ENCODE peak calls at places on chromosomes 6 and 20, in seven cellular contexts. L is left ventricle myocardium inferior, Y is DND-41, N is foreskin fibroblast, C is upper lobe of right lung, F is heart right ventricle, J is pancreas. I is an unnamed sample.
A peak's percentile ranks its signal among the peaks of the same experiment; 100 is the strongest.

GRCh38 chr6:33206864-33207568 is 1.3 kb upstream of the RING1 start:
- DNase-seq in C (no peak), N (peak; percentile 65), F (no peak), L (no peak), J (peak; percentile 77), Y (no peak), I (peak; percentile 34)

GRCh38 chr6:113047932-113048331 is 700.8 kb downstream of the RFPL4B start:
- DNase-seq in F (no peak), J (no peak), Y (no peak), N (peak; percentile 71), L (no peak), C (no peak), I (no peak)

GRCh38 chr6:169328112-169328801 is 74.6 kb upstream of the THBS2 start:
- DNase-seq in F (no peak), N (peak; percentile 67), J (no peak), L (no peak), Y (no peak), C (no peak), I (peak; percentile 72)

GRCh38 chr6:169087436-169088046 is 166.1 kb downstream of the THBS2 start:
- DNase-seq in J (no peak), L (no peak), N (no peak), C (no peak), F (no peak), Y (no peak), I (no peak)

GRCh38 chr6:133132583-133132982 is 108.6 kb upstream of the EYA4 start:
- DNase-seq in N (no peak), F (no peak), C (no peak), L (no peak), Y (no peak), J (no peak), I (no peak)

GRCh38 chr6:152173321-152173720 is 365.8 kb downstream of the ESR1 start:
- DNase-seq in C (no peak), J (no peak), L (no peak), Y (no peak), F (no peak), N (peak; percentile 53), I (no peak)

GRCh38 chr6:169250660-169251059 is 3.0 kb downstream of the THBS2 start:
- DNase-seq in J (no peak), Y (no peak), C (no peak), L (no peak), F (no peak), N (peak; percentile 92), I (peak; percentile 89)

GRCh38 chr6:107458687-107459282 is 579 bp downstream of the PDSS2 start:
- DNase-seq in J (peak; percentile 71), C (peak; percentile 64), N (peak; percentile 3), L (peak; percentile 22), Y (peak; percentile 52), F (no peak), I (peak; percentile 22)

GRCh38 chr6:25014806-25015560 is 79.2 kb upstream of the RIPOR2 start:
- DNase-seq in F (no peak), C (no peak), Y (no peak), J (no peak), L (no peak), N (no peak), I (peak; percentile 83)

GRCh38 chr6:29964553-29964903 is 22.2 kb downstream of the HLA-A start:
- DNase-seq in F (no peak), C (no peak), J (no peak), L (no peak), N (no peak), Y (no peak), I (no peak)

GRCh38 chr6:28580484-28580883 is 54.8 kb downstream of the GPX5 start:
- DNase-seq in C (no peak), N (no peak), F (no peak), J (no peak), Y (no peak), L (no peak), I (no peak)

GRCh38 chr6:106882601-106883518 is 91.7 kb downstream of the CD24 start:
- DNase-seq in F (no peak), J (no peak), Y (no peak), N (no peak), C (no peak), L (no peak), I (no peak)

GRCh38 chr6:153140299-153140698 is 9.2 kb upstream of the RGS17 start:
- DNase-seq in N (no peak), F (no peak), L (no peak), J (no peak), Y (no peak), C (no peak), I (no peak)

GRCh38 chr6:167731731-167732422 is 94.8 kb upstream of the AFDN start:
- DNase-seq in J (no peak), C (no peak), L (no peak), F (no peak), Y (no peak), N (no peak), I (no peak)

GRCh38 chr6:54690596-54690995 is 156.0 kb upstream of the FAM83B start:
- DNase-seq in Y (no peak), F (no peak), J (no peak), N (no peak), C (no peak), L (no peak), I (no peak)

GRCh38 chr6:38012573-38012972 is 193.0 kb downstream of the ZFAND3 start:
- DNase-seq in N (peak; percentile 24), Y (no peak), F (no peak), L (no peak), J (no peak), C (no peak), I (peak; percentile 56)
- TF ChIP-seq CTCF in N (peak; percentile 75), Y (peak; percentile 42), F (peak; percentile 72), L (peak; percentile 73), J (no peak), C (peak; percentile 58), I (peak; percentile 77)

GRCh38 chr6:41784581-41785171 is 2.8 kb upstream of the TOMM6 start:
- DNase-seq in C (no peak), Y (no peak), L (no peak), F (no peak), J (no peak), N (no peak), I (no peak)
- H3K4me3 ChIP-seq in C (no peak overlapping the region), Y (no peak overlapping the region), L (no peak overlapping the region), F (no peak overlapping the region), J (no peak overlapping the region), N (no peak overlapping the region), I (no peak overlapping the region)

GRCh38 chr20:32946629-32947028 is 57.6 kb downstream of the SUN5 start:
- DNase-seq in N (no peak), C (no peak), F (no peak), J (no peak), Y (no peak), L (no peak), I (no peak)
- TF ChIP-seq CTCF in N (no peak), C (no peak), F (no peak), J (no peak), Y (no peak), L (no peak), I (no peak)

GRCh38 chr6:11473008-11473740 is 64.4 kb upstream of the TMEM170B start:
- DNase-seq in F (no peak), L (no peak), N (no peak), Y (no peak), C (no peak), J (no peak), I (no peak)
- H3K4me3 ChIP-seq in F (peak overlapping the region; percentile 39), L (peak overlapping the region; percentile 39), N (no peak overlapping the region), Y (no peak overlapping the region), C (peak overlapping the region; percentile 33), J (peak overlapping the region; percentile 0), I (no peak overlapping the region)

GRCh38 chr6:109236140-109237081 is 141.1 kb downstream of the CEP57L1 start:
- DNase-seq in C (no peak), L (no peak), N (no peak), F (peak; percentile 7), J (peak; percentile 71), Y (no peak), I (no peak)
- TF ChIP-seq CTCF in C (no peak), L (peak; percentile 34), N (no peak), F (peak; percentile 21), J (no peak), Y (peak; percentile 21), I (no peak)

GRCh38 chr6:105757512-105758200 is 328.5 kb upstream of the PRDM1 start:
- DNase-seq in C (no peak), J (no peak), L (no peak), F (no peak), Y (peak; percentile 29), N (no peak), I (no peak)
- H3K4me3 ChIP-seq in C (no peak overlapping the region), J (no peak overlapping the region), L (no peak overlapping the region), F (no peak overlapping the region), Y (no peak overlapping the region), N (no peak overlapping the region), I (no peak overlapping the region)

DNA sequence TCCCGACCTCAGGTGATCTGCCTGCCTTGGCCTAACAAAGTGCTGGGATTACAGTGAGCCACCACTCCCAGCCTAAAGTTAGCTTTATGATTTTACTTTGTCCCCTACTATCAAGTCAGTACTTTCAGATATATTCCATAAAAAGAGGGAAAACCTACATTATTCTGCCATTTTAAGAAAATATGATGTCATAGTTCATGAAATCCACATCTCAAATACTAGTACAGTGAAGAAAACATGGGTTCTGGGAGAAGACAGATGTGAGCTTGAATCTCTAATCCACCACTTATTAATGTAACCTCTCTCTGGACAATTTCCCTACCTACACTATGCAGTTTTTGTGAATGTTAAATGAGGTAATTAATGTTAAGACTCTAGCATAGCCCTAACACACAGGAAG is 74.5 kb downstream of the PDE10A start:
- DNase-seq in Y (no peak), C (no peak), L (no peak), N (no peak), F (no peak), J (no peak), I (no peak)
- TF ChIP-seq CTCF in Y (no peak), C (no peak), L (no peak), N (no peak), F (no peak), J (no peak), I (no peak)

DNA sequence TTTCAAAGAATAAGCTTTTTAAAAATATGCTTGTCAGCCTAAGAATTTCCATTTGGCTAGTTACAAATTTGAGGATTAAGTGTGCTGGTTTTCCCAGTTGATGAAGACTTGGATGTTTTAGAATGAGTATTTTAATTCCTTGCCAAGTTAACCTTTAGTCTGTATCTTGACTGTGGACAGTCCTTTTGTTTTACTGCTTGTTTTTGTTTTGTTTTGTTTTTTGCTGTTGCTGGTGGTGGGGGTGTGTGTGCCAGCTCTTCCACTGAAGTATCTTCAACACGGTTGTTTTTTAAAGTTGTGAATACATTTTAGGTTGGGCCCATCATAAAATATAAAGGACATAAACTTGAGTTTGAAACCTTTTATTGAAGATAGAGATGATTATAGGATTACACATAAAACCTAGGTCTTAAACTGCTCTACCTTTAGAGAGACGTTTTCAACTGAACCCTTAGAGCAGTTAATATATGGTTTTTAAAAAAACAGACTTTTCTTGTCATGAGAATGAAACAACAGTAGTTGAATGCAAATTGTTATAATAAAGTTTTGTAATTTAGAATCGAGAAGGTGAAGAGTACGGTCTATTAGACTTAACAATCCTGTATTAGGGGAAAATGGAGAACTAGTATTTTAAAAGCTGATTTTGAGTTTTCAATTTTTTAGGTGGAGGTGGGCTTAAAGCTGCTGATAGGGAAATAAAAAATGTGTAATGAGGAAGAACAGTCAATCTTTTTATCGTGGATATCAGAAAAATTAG is 3.9 kb downstream of the QKI start:
- DNase-seq in L (no peak), C (no peak), J (no peak), Y (no peak), N (no peak), F (no peak), I (no peak)
- H3K4me3 ChIP-seq in L (peak overlapping the region; percentile 91), C (peak overlapping the region; percentile 83), J (no peak overlapping the region), Y (no peak overlapping the region), N (peak overlapping the region; percentile 1), F (peak overlapping the region; percentile 89), I (peak overlapping the region; percentile 9)